ENCODE peak calls at places on chromosomes 6 and 20, in six cellular contexts. One of them, this sample, is unnamed.
A peak's percentile ranks its signal among the peaks of the same experiment; 100 is the strongest.

GRCh38 chr20:51346686-51347485 is 195.6 kb downstream of the NFATC2 start:
- DNase-seq in OCI-LY7: no peak
- DNase-seq in NCI-H460: no peak
- DNase-seq in neural progenitor cell: no peak
- DNase-seq in germinal center: no peak
- DNase-seq in SJSA1: no peak
- DNase-seq in this sample: no peak

GRCh38 chr6:167893416-167893815 is 66.7 kb downstream of the AFDN start:
- DNase-seq in neural progenitor cell: no peak
- DNase-seq in OCI-LY7: no peak
- DNase-seq in germinal center: no peak
- DNase-seq in NCI-H460: no peak
- DNase-seq in SJSA1: peak; percentile 55
- DNase-seq in this sample: no peak

GRCh38 chr6:132298344-132298949 is 102.8 kb downstream of the MOXD1 start:
- DNase-seq in OCI-LY7: peak; percentile 80
- DNase-seq in germinal center: peak; percentile 29
- DNase-seq in NCI-H460: peak; percentile 21
- DNase-seq in neural progenitor cell: peak; percentile 62
- DNase-seq in SJSA1: no peak
- DNase-seq in this sample: peak; percentile 51

GRCh38 chr6:149913085-149913484 is 9.8 kb downstream of the RAET1G start:
- DNase-seq in NCI-H460: no peak
- DNase-seq in SJSA1: peak; percentile 17
- DNase-seq in neural progenitor cell: no peak
- DNase-seq in OCI-LY7: no peak
- DNase-seq in germinal center: no peak
- DNase-seq in this sample: no peak

GRCh38 chr6:108497883-108498282 is 62.8 kb upstream of the FOXO3 start:
- DNase-seq in OCI-LY7: peak; percentile 54
- DNase-seq in NCI-H460: peak; percentile 24
- DNase-seq in SJSA1: no peak
- DNase-seq in germinal center: peak; percentile 10
- DNase-seq in neural progenitor cell: peak; percentile 73
- DNase-seq in this sample: peak; percentile 27

GRCh38 chr6:6614096-6614964 is 25.8 kb downstream of the LY86 start:
- DNase-seq in NCI-H460: no peak
- DNase-seq in SJSA1: no peak
- DNase-seq in germinal center: no peak
- DNase-seq in OCI-LY7: no peak
- DNase-seq in neural progenitor cell: no peak
- DNase-seq in this sample: no peak

GRCh38 chr6:1574083-1574761 is 35.5 kb upstream of the FOXC1 start:
- DNase-seq in SJSA1: no peak
- DNase-seq in germinal center: no peak
- DNase-seq in OCI-LY7: no peak
- DNase-seq in NCI-H460: no peak
- DNase-seq in neural progenitor cell: no peak
- DNase-seq in this sample: no peak

GRCh38 chr20:36061754-36062153 is 92.8 kb upstream of the EPB41L1 start:
- DNase-seq in NCI-H460: no peak
- DNase-seq in germinal center: no peak
- DNase-seq in neural progenitor cell: no peak
- DNase-seq in SJSA1: no peak
- DNase-seq in OCI-LY7: no peak
- DNase-seq in this sample: no peak

GRCh38 chr6:35021014-35021413 is 120.1 kb downstream of the TCP11 start:
- DNase-seq in NCI-H460: no peak
- DNase-seq in neural progenitor cell: no peak
- DNase-seq in OCI-LY7: no peak
- DNase-seq in germinal center: no peak
- DNase-seq in SJSA1: no peak
- DNase-seq in this sample: no peak

GRCh38 chr6:41074692-41075436 is 2.1 kb downstream of the NFYA start:
- DNase-seq in NCI-H460: no peak
- DNase-seq in neural progenitor cell: no peak
- DNase-seq in OCI-LY7: no peak
- DNase-seq in germinal center: no peak
- DNase-seq in SJSA1: no peak
- DNase-seq in this sample: no peak